ENCODE peak calls at places on chromosomes 6 and 20, in nine cellular contexts. One of them, this sample, is unnamed.
A peak's percentile ranks its signal among the peaks of the same experiment; 100 is the strongest.

GRCh38 chr6:169651498-169651897 is 50.3 kb downstream of the WDR27 start:
- DNase-seq in fibroblast of lung: no peak
- DNase-seq in colonic mucosa: no peak
- DNase-seq in thoracic aorta: no peak
- DNase-seq in GM06990: no peak
- DNase-seq in CD8-positive, alpha-beta T cell: no peak
- DNase-seq in gastrocnemius medialis: no peak
- DNase-seq in pancreas: no peak
- DNase-seq in hepatocyte: no peak
- DNase-seq in this sample: no peak

GRCh38 chr6:151098166-151098565 is 141.6 kb upstream of the AKAP12 start:
- DNase-seq in fibroblast of lung: no peak
- DNase-seq in colonic mucosa: no peak
- DNase-seq in thoracic aorta: no peak
- DNase-seq in GM06990: no peak
- DNase-seq in CD8-positive, alpha-beta T cell: no peak
- DNase-seq in gastrocnemius medialis: no peak
- DNase-seq in pancreas: no peak
- DNase-seq in hepatocyte: no peak
- DNase-seq in this sample: no peak

GRCh38 chr6:3843379-3844096 is 5.6 kb upstream of the FAM50B start:
- DNase-seq in fibroblast of lung: peak; percentile 21
- DNase-seq in colonic mucosa: no peak
- DNase-seq in thoracic aorta: no peak
- DNase-seq in GM06990: no peak
- DNase-seq in CD8-positive, alpha-beta T cell: no peak
- DNase-seq in gastrocnemius medialis: no peak
- DNase-seq in pancreas: no peak
- DNase-seq in hepatocyte: no peak
- DNase-seq in this sample: no peak

GRCh38 chr20:251352-251751 is 6.2 kb upstream of the DEFB132 start:
- DNase-seq in fibroblast of lung: no peak
- DNase-seq in colonic mucosa: no peak
- DNase-seq in thoracic aorta: no peak
- DNase-seq in GM06990: no peak
- DNase-seq in CD8-positive, alpha-beta T cell: no peak
- DNase-seq in gastrocnemius medialis: no peak
- DNase-seq in pancreas: no peak
- DNase-seq in hepatocyte: no peak
- DNase-seq in this sample: no peak

GRCh38 chr6:83417880-83418663 is 12.8 kb downstream of the ME1 start:
- DNase-seq in fibroblast of lung: peak; percentile 86
- DNase-seq in colonic mucosa: no peak
- DNase-seq in thoracic aorta: no peak
- DNase-seq in GM06990: no peak
- DNase-seq in CD8-positive, alpha-beta T cell: no peak
- DNase-seq in gastrocnemius medialis: no peak
- DNase-seq in pancreas: no peak
- DNase-seq in hepatocyte: peak; percentile 74
- DNase-seq in this sample: peak; percentile 27

GRCh38 chr20:24743641-24744040 is 205.4 kb upstream of the CST7 start:
- DNase-seq in fibroblast of lung: no peak
- DNase-seq in colonic mucosa: no peak
- DNase-seq in thoracic aorta: no peak
- DNase-seq in GM06990: no peak
- DNase-seq in CD8-positive, alpha-beta T cell: no peak
- DNase-seq in gastrocnemius medialis: no peak
- DNase-seq in pancreas: no peak
- DNase-seq in hepatocyte: no peak
- DNase-seq in this sample: no peak

GRCh38 chr6:98576811-98577210 is 257.6 kb upstream of the POU3F2 start:
- DNase-seq in fibroblast of lung: no peak
- DNase-seq in colonic mucosa: no peak
- DNase-seq in thoracic aorta: no peak
- DNase-seq in GM06990: no peak
- DNase-seq in CD8-positive, alpha-beta T cell: no peak
- DNase-seq in gastrocnemius medialis: no peak
- DNase-seq in pancreas: no peak
- DNase-seq in hepatocyte: no peak
- DNase-seq in this sample: no peak

GRCh38 chr20:6829510-6830116 is 62.1 kb downstream of the BMP2 start:
- DNase-seq in fibroblast of lung: peak; percentile 5
- DNase-seq in colonic mucosa: no peak
- DNase-seq in thoracic aorta: no peak
- DNase-seq in GM06990: no peak
- DNase-seq in CD8-positive, alpha-beta T cell: no peak
- DNase-seq in gastrocnemius medialis: no peak
- DNase-seq in pancreas: no peak
- DNase-seq in hepatocyte: no peak
- DNase-seq in this sample: no peak

GRCh38 chr6:166775180-166775922 is 148.3 kb upstream of the RPS6KA2 start:
- DNase-seq in fibroblast of lung: peak; percentile 79
- DNase-seq in colonic mucosa: peak; percentile 40
- DNase-seq in thoracic aorta: no peak
- DNase-seq in GM06990: no peak
- DNase-seq in CD8-positive, alpha-beta T cell: peak; percentile 65
- DNase-seq in gastrocnemius medialis: peak; percentile 28
- DNase-seq in pancreas: peak; percentile 26
- DNase-seq in hepatocyte: peak; percentile 85
- DNase-seq in this sample: peak; percentile 30

GRCh38 chr20:63501818-63502670 is 3.2 kb upstream of the EEF1A2 start:
- DNase-seq in fibroblast of lung: no peak
- DNase-seq in colonic mucosa: no peak
- DNase-seq in thoracic aorta: no peak
- DNase-seq in GM06990: no peak
- DNase-seq in CD8-positive, alpha-beta T cell: no peak
- DNase-seq in gastrocnemius medialis: peak; percentile 90
- DNase-seq in pancreas: no peak
- DNase-seq in hepatocyte: no peak
- DNase-seq in this sample: no peak

GRCh38 chr20:58603656-58604184 is 47.4 kb upstream of the STX16 start:
- DNase-seq in fibroblast of lung: no peak
- DNase-seq in colonic mucosa: no peak
- DNase-seq in thoracic aorta: no peak
- DNase-seq in GM06990: no peak
- DNase-seq in CD8-positive, alpha-beta T cell: no peak
- DNase-seq in gastrocnemius medialis: no peak
- DNase-seq in pancreas: no peak
- DNase-seq in hepatocyte: no peak
- DNase-seq in this sample: no peak

GRCh38 chr6:127637830-127638229 is 60.9 kb downstream of the C6orf58 start:
- DNase-seq in fibroblast of lung: peak; percentile 41
- DNase-seq in colonic mucosa: no peak
- DNase-seq in thoracic aorta: no peak
- DNase-seq in GM06990: no peak
- DNase-seq in CD8-positive, alpha-beta T cell: no peak
- DNase-seq in gastrocnemius medialis: no peak
- DNase-seq in pancreas: no peak
- DNase-seq in hepatocyte: no peak
- DNase-seq in this sample: no peak

GRCh38 chr6:13672904-13673303 is 38.7 kb downstream of the RANBP9 start:
- DNase-seq in fibroblast of lung: no peak
- DNase-seq in colonic mucosa: no peak
- DNase-seq in thoracic aorta: no peak
- DNase-seq in GM06990: no peak
- DNase-seq in CD8-positive, alpha-beta T cell: no peak
- DNase-seq in gastrocnemius medialis: no peak
- DNase-seq in pancreas: no peak
- DNase-seq in hepatocyte: no peak
- DNase-seq in this sample: no peak

GRCh38 chr6:149334201-149334600 is 16.7 kb downstream of the TAB2 start:
- DNase-seq in fibroblast of lung: peak; percentile 57
- DNase-seq in colonic mucosa: no peak
- DNase-seq in thoracic aorta: no peak
- DNase-seq in GM06990: no peak
- DNase-seq in CD8-positive, alpha-beta T cell: no peak
- DNase-seq in gastrocnemius medialis: no peak
- DNase-seq in pancreas: no peak
- DNase-seq in hepatocyte: no peak
- DNase-seq in this sample: no peak

GRCh38 chr6:3835055-3835731 is 14.0 kb upstream of the FAM50B start:
- DNase-seq in fibroblast of lung: peak; percentile 55
- DNase-seq in colonic mucosa: peak; percentile 23
- DNase-seq in thoracic aorta: no peak
- DNase-seq in GM06990: no peak
- DNase-seq in CD8-positive, alpha-beta T cell: no peak
- DNase-seq in gastrocnemius medialis: peak; percentile 74
- DNase-seq in pancreas: peak; percentile 55
- DNase-seq in hepatocyte: peak; percentile 81
- DNase-seq in this sample: no peak

DNA sequence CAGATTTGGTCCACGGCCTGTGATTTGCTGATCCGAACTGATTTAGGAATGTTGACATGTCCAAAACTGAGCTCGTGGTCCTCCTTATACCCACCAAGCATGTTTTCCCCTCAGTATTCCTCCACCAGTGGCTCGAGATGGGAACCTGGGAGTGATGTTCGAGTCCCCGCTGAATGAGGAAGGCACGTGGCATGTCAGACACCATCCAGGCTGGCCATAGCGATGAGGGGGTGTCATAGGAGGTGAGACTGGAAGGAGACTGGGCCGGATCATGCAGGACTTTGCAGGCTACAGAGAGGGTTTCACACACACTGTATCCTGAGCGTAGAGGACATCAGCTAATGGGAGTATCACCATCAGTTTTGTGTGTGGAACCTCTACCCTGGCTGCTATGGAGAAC is 78.2 kb downstream of the TOX2 start:
- DNase-seq in fibroblast of lung: no peak
- DNase-seq in colonic mucosa: no peak
- DNase-seq in thoracic aorta: no peak
- DNase-seq in GM06990: no peak
- DNase-seq in CD8-positive, alpha-beta T cell: no peak
- DNase-seq in gastrocnemius medialis: no peak
- DNase-seq in pancreas: no peak
- DNase-seq in hepatocyte: no peak
- DNase-seq in this sample: no peak
- H3K4me3 ChIP-seq in fibroblast of lung: no peak overlapping the region
- H3K4me3 ChIP-seq in colonic mucosa: no peak overlapping the region
- H3K4me3 ChIP-seq in thoracic aorta: no peak overlapping the region
- H3K4me3 ChIP-seq in GM06990: no peak overlapping the region
- H3K4me3 ChIP-seq in CD8-positive, alpha-beta T cell: no peak overlapping the region
- H3K4me3 ChIP-seq in gastrocnemius medialis: no peak overlapping the region
- H3K4me3 ChIP-seq in pancreas: no peak overlapping the region
- H3K4me3 ChIP-seq in hepatocyte: no peak overlapping the region
- H3K4me3 ChIP-seq in this sample: no peak overlapping the region

DNA sequence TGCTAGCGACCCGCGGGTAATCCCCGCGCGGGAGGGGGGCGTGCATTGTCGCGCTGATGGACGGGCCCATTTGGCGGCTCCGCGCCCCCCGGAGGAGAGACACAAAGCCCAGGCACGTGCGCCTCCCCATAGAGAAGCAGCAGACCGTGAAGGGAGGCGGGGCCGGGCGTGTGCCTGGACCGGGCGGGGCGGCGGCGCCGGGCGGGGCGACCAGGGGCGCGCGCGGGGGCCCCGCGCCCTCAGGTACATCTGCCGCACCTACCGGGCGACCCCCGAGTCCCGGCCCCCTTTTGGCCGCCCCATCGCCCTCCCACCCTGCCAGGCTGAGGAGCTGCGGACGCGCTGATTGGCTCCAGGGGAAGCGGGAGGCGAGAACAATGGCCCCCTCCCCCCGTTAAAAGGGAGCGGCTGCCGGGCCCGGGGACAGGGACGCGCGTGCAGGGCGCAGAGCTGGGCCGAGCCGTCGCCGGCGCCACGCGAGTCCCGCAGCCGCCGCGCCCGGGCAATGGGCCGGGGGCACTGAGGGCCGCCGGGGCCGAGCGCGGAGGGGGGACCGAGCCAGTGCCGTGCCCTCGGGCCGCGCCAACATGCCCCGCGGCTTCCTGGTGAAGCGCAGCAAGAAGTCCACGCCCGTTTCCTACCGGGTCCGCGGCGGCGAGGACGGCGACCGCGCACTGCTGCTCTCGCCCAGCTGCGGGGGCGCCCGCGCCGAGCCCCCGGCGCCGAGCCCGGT is at the start of gene INSM1:
- DNase-seq in fibroblast of lung: no peak
- DNase-seq in colonic mucosa: no peak
- DNase-seq in thoracic aorta: no peak
- DNase-seq in GM06990: peak; percentile 37
- DNase-seq in CD8-positive, alpha-beta T cell: no peak
- DNase-seq in gastrocnemius medialis: no peak
- DNase-seq in pancreas: no peak
- DNase-seq in hepatocyte: no peak
- DNase-seq in this sample: no peak
- H3K4me3 ChIP-seq in fibroblast of lung: no peak within 1 kb of the TSS
- H3K4me3 ChIP-seq in colonic mucosa: no peak within 1 kb of the TSS
- H3K4me3 ChIP-seq in thoracic aorta: peak within 1 kb of the TSS; percentile 58
- H3K4me3 ChIP-seq in GM06990: peak within 1 kb of the TSS; percentile 14
- H3K4me3 ChIP-seq in CD8-positive, alpha-beta T cell: no peak within 1 kb of the TSS
- H3K4me3 ChIP-seq in gastrocnemius medialis: peak within 1 kb of the TSS; percentile 46
- H3K4me3 ChIP-seq in pancreas: peak within 1 kb of the TSS; percentile 29
- H3K4me3 ChIP-seq in hepatocyte: no peak within 1 kb of the TSS
- H3K4me3 ChIP-seq in this sample: no peak within 1 kb of the TSS

GRCh38 chr6:141158740-141159139 is 974.0 kb upstream of the GJE1 start:
- DNase-seq in fibroblast of lung: no peak
- DNase-seq in colonic mucosa: no peak
- DNase-seq in thoracic aorta: no peak
- DNase-seq in GM06990: no peak
- DNase-seq in CD8-positive, alpha-beta T cell: no peak
- DNase-seq in gastrocnemius medialis: no peak
- DNase-seq in pancreas: no peak
- DNase-seq in hepatocyte: no peak
- DNase-seq in this sample: no peak
- H3K4me3 ChIP-seq in fibroblast of lung: no peak overlapping the region
- H3K4me3 ChIP-seq in colonic mucosa: no peak overlapping the region
- H3K4me3 ChIP-seq in thoracic aorta: no peak overlapping the region
- H3K4me3 ChIP-seq in GM06990: no peak overlapping the region
- H3K4me3 ChIP-seq in CD8-positive, alpha-beta T cell: no peak overlapping the region
- H3K4me3 ChIP-seq in gastrocnemius medialis: no peak overlapping the region
- H3K4me3 ChIP-seq in pancreas: no peak overlapping the region
- H3K4me3 ChIP-seq in hepatocyte: no peak overlapping the region
- H3K4me3 ChIP-seq in this sample: no peak overlapping the region

GRCh38 chr6:129208415-129209034 is 325.6 kb downstream of the LAMA2 start:
- DNase-seq in fibroblast of lung: no peak
- DNase-seq in colonic mucosa: no peak
- DNase-seq in thoracic aorta: no peak
- DNase-seq in GM06990: no peak
- DNase-seq in CD8-positive, alpha-beta T cell: no peak
- DNase-seq in gastrocnemius medialis: no peak
- DNase-seq in pancreas: no peak
- DNase-seq in hepatocyte: no peak
- DNase-seq in this sample: no peak

GRCh38 chr6:129212081-129212480 is 329.1 kb downstream of the LAMA2 start:
- DNase-seq in fibroblast of lung: no peak
- DNase-seq in colonic mucosa: no peak
- DNase-seq in thoracic aorta: no peak
- DNase-seq in GM06990: no peak
- DNase-seq in CD8-positive, alpha-beta T cell: no peak
- DNase-seq in gastrocnemius medialis: no peak
- DNase-seq in pancreas: no peak
- DNase-seq in hepatocyte: no peak
- DNase-seq in this sample: no peak

GRCh38 chr6:129209355-129209754 is 326.4 kb downstream of the LAMA2 start:
- DNase-seq in fibroblast of lung: no peak
- DNase-seq in colonic mucosa: no peak
- DNase-seq in thoracic aorta: no peak
- DNase-seq in GM06990: no peak
- DNase-seq in CD8-positive, alpha-beta T cell: no peak
- DNase-seq in gastrocnemius medialis: no peak
- DNase-seq in pancreas: no peak
- DNase-seq in hepatocyte: no peak
- DNase-seq in this sample: no peak

GRCh38 chr6:129211626-129212025 is 328.7 kb downstream of the LAMA2 start:
- DNase-seq in fibroblast of lung: no peak
- DNase-seq in colonic mucosa: no peak
- DNase-seq in thoracic aorta: no peak
- DNase-seq in GM06990: no peak
- DNase-seq in CD8-positive, alpha-beta T cell: no peak
- DNase-seq in gastrocnemius medialis: no peak
- DNase-seq in pancreas: no peak
- DNase-seq in hepatocyte: no peak
- DNase-seq in this sample: no peak

GRCh38 chr6:129210684-129211083 is 327.7 kb downstream of the LAMA2 start:
- DNase-seq in fibroblast of lung: no peak
- DNase-seq in colonic mucosa: no peak
- DNase-seq in thoracic aorta: no peak
- DNase-seq in GM06990: no peak
- DNase-seq in CD8-positive, alpha-beta T cell: no peak
- DNase-seq in gastrocnemius medialis: no peak
- DNase-seq in pancreas: no peak
- DNase-seq in hepatocyte: no peak
- DNase-seq in this sample: no peak
- H3K4me3 ChIP-seq in fibroblast of lung: no peak overlapping the region
- H3K4me3 ChIP-seq in colonic mucosa: no peak overlapping the region
- H3K4me3 ChIP-seq in thoracic aorta: no peak overlapping the region
- H3K4me3 ChIP-seq in GM06990: no peak overlapping the region
- H3K4me3 ChIP-seq in CD8-positive, alpha-beta T cell: no peak overlapping the region
- H3K4me3 ChIP-seq in gastrocnemius medialis: no peak overlapping the region
- H3K4me3 ChIP-seq in pancreas: no peak overlapping the region
- H3K4me3 ChIP-seq in hepatocyte: no peak overlapping the region
- H3K4me3 ChIP-seq in this sample: no peak overlapping the region